ENCODE peak calls at places on chromosomes 13 and 19, in six cellular contexts. I, Z, L, R, O and P are unnamed samples. For H3K4me1, the result is how much of the 10 kb centered on the place peaks cover.

GRCh38 chr13:110138009-110138699 is 168.8 kb downstream of the COL4A1 start:
- DNase-seq in I (peak), Z (peak), L (peak), R (peak), O (peak), P (peak)

GRCh38 chr19:566403-566802 is 6.0 kb upstream of the BSG start:
- DNase-seq in I (no peak), Z (peak), L (no peak), R (no peak), O (peak), P (peak)

GRCh38 chr19:12884926-12885748 is 1.9 kb downstream of the KLF1 start:
- DNase-seq in I (peak), Z (peak), L (peak), R (peak), O (peak), P (peak)

GRCh38 chr13:95676100-95676774 is 702 bp upstream of the DNAJC3 start:
- DNase-seq in I (peak), Z (peak), L (peak), R (no peak), O (peak), P (peak)

GRCh38 chr19:47495478-47496372 is 11.7 kb upstream of the KPTN start:
- DNase-seq in I (no peak), Z (no peak), L (no peak), R (no peak), O (no peak), P (no peak)

GRCh38 chr13:24243311-24243710 is 66.1 kb upstream of the C1QTNF9 start:
- DNase-seq in I (no peak), Z (no peak), L (no peak), R (no peak), O (no peak), P (no peak)

GRCh38 chr13:44879452-44880058 is 109.7 kb downstream of the NUFIP1 start:
- DNase-seq in I (peak), Z (peak), L (no peak), R (no peak), O (peak), P (no peak)

GRCh38 chr13:79548886-79549285 is 67.9 kb downstream of the NDFIP2 start:
- DNase-seq in I (no peak), Z (no peak), L (no peak), R (no peak), O (peak), P (no peak)

GRCh38 chr19:46862504-46862835 is 1.7 kb downstream of the ARHGAP35 start:
- DNase-seq in I (no peak), Z (no peak), L (no peak), R (no peak), O (no peak), P (no peak)

GRCh38 chr13:36789061-36789460 is 30.0 kb upstream of the RFXAP start:
- DNase-seq in I (no peak), Z (no peak), L (no peak), R (no peak), O (peak), P (no peak)

GRCh38 chr13:95226932-95227718 is 74.1 kb downstream of the ABCC4 start:
- DNase-seq in I (no peak), Z (no peak), L (no peak), R (no peak), O (no peak), P (no peak)

GRCh38 chr13:71714802-71715375 is 152.1 kb downstream of the DACH1 start:
- DNase-seq in I (no peak), Z (no peak), L (no peak), R (no peak), O (no peak), P (no peak)

GRCh38 chr13:111511805-111512504 is 191.5 kb downstream of the TEX29 start:
- DNase-seq in I (no peak), Z (no peak), L (no peak), R (no peak), O (no peak), P (no peak)

GRCh38 chr19:1241417-1242095 is at the start of gene ATP5F1D:
- DNase-seq in I (peak), Z (peak), L (peak), R (peak), O (peak), P (peak)

GRCh38 chr13:48125794-48126228 is 30.9 kb upstream of the MED4 start:
- DNase-seq in I (no peak), Z (no peak), L (peak), R (no peak), O (peak), P (no peak)

GRCh38 chr13:42732073-42732472 is 49.3 kb upstream of the FAM216B start:
- DNase-seq in I (no peak), Z (peak), L (no peak), R (no peak), O (no peak), P (no peak)

GRCh38 chr19:11025997-11026396 is 63.3 kb upstream of the LDLR start:
- DNase-seq in I (no peak), Z (no peak), L (no peak), R (no peak), O (no peak), P (no peak)

GRCh38 chr13:82905071-82905470 is 977.2 kb downstream of the SLITRK1 start:
- DNase-seq in I (no peak), Z (no peak), L (no peak), R (no peak), O (no peak), P (no peak)

GRCh38 chr19:13841339-13842293 is 35.3 kb upstream of the NANOS3 start:
- DNase-seq in I (no peak), Z (no peak), L (peak), R (no peak), O (no peak), P (peak)

GRCh38 chr19:10416083-10416379 is 4.3 kb upstream of the PDE4A start:
- DNase-seq in I (no peak), Z (no peak), L (no peak), R (no peak), O (no peak), P (no peak)

GRCh38 chr13:28355822-28356371 is 139.0 kb downstream of the FLT1 start:
- DNase-seq in I (no peak), Z (no peak), L (no peak), R (no peak), O (no peak), P (no peak)

GRCh38 chr13:43363156-43363918 is 340.0 kb downstream of the DNAJC15 start:
- DNase-seq in I (no peak), Z (no peak), L (no peak), R (no peak), O (peak), P (no peak)

GRCh38 chr13:103157434-103158145 is 91.4 kb upstream of the SLC10A2 start:
- DNase-seq in I (no peak), Z (no peak), L (no peak), R (no peak), O (no peak), P (no peak)

GRCh38 chr19:43574424-43575155 is 737 bp downstream of the XRCC1 start:
- DNase-seq in I (no peak), Z (no peak), L (no peak), R (peak), O (peak), P (no peak)

GRCh38 chr19:48644839-48645651 is 942 bp downstream of the CA11 start:
- DNase-seq in I (peak), Z (peak), L (peak), R (peak), O (peak), P (peak)

GRCh38 chr13:64758520-64758919 is 2471.6 kb downstream of the PCDH9 start:
- DNase-seq in I (no peak), Z (peak), L (no peak), R (peak), O (no peak), P (no peak)

GRCh38 chr19:9836021-9836420 is 903 bp downstream of the PIN1 start:
- DNase-seq in I (peak), Z (no peak), L (no peak), R (no peak), O (peak), P (no peak)

GRCh38 chr19:3368848-3369336 is 2.5 kb downstream of the NFIC start:
- DNase-seq in I (no peak), Z (no peak), L (no peak), R (no peak), O (peak), P (no peak)

GRCh38 chr19:2495130-2495641 is 19.3 kb downstream of the GADD45B start:
- DNase-seq in I (no peak), Z (no peak), L (peak), R (peak), O (peak), P (peak)

DNA sequence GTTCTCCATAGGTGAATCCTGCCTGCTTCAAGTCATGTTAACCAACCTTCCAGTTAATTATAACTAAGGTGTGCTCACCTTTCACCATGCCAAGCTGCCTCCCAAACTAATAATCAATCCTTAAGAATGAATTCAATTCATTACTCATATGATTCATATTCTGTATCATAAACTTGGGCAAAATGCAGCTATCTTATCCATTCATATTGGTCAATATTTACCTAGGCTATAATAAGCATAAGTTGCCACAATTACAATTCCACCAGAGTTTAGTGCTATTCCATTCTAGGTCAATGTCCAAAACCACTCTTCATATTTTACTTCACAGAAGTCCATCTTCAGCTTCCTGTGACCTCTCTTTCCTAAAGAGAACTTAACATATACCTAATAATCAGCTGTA is 13.4 kb downstream of the ELF1 start:
- DNase-seq in I (no peak), Z (no peak), L (no peak), R (no peak), O (no peak), P (no peak)
- H3K27ac ChIP-seq in I (peak), Z (no peak), L (no peak), R (no peak), O (no peak), P (no peak)

DNA sequence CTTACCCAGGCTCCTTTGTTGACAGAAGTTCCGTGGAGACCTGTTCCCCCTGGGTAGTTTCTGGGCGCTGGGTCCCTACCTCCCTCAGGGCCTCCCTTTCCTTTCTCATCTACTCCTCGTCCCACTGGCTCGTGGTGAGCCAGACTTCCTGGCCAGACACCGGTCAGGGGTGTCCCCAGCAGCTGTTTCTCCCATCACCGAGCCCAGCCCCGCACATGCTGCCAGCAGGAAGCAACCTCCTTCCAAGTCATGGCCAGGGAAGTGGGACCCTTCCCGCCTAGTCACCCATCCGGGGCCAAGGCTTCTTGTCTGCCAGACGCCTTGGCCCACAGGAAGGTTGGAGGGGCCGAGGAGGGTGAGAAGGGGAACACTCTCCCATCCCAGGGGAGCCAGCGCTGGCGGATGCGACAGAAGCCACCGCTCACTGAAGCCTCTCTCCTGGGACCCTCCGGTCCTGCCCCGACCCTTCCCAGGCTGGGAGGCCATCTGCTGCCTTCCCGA is 5.7 kb downstream of the PAK4 start:
- DNase-seq in I (no peak), Z (no peak), L (peak), R (no peak), O (no peak), P (no peak)
- H3K4me1 ChIP-seq in I (under half), Z (under half), L (under half), R (under half), O (under half), P (under half)

DNA sequence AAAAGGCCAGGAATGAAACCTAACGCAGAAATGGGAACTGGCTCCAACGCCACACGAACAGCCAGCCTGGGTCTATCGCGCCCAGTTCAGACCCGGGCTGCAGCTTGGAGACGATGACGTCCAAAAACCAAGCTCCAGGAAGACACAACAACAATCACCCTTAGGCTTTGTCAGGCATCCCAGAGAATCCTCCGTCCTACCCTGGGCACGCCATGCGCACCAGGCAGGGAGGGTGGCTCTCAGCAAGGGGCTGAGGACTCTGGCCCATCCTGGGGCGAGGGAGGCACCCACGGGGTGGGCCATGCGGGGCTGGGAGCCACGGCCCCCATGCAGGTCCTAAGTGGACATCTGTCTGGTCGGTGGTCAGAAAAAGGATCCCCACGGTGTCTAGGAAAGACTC is 9.0 kb downstream of the RASA3 start:
- DNase-seq in I (no peak), Z (no peak), L (no peak), R (no peak), O (no peak), P (no peak)
- H3K27ac ChIP-seq in I (no peak), Z (no peak), L (peak), R (no peak), O (peak), P (no peak)

GRCh38 chr13:33128134-33128533 is 111.9 kb downstream of the KL start:
- DNase-seq in I (no peak), Z (no peak), L (no peak), R (no peak), O (no peak), P (no peak)
- H3K4me1 ChIP-seq in I (under half), Z (under half), L (half or more), R (under half), O (under half), P (under half)